ENCODE peak calls at places on chromosomes 4 and X, in four cellular contexts. C is GM12878, J is A549, N is HepG2. B is an unnamed sample.

GRCh38 chrX:21487832-21488231 is 113.6 kb downstream of the CNKSR2 start:
- DNase-seq in C (no peak), J (peak), N (peak), B (no peak)

GRCh38 chr4:3836802-3837601 is 70.8 kb downstream of the ADRA2C start:
- DNase-seq in C (no peak), J (no peak), N (peak), B (no peak)

GRCh38 chr4:182447938-182448280 is 204.7 kb downstream of the TENM3 start:
- DNase-seq in C (no peak), J (no peak), N (no peak), B (no peak)

GRCh38 chr4:163680390-163681098 is 186.1 kb downstream of the TMA16 start:
- DNase-seq in C (no peak), J (no peak), N (no peak), B (no peak)

GRCh38 chr4:91758487-91758886 is 545.3 kb upstream of the GRID2 start:
- DNase-seq in C (no peak), J (no peak), N (no peak), B (no peak)

GRCh38 chrX:136608295-136608933 is 39.5 kb upstream of the CD40LG start:
- DNase-seq in C (no peak), J (peak), N (no peak), B (no peak)

GRCh38 chrX:8043121-8043520 is 115.9 kb upstream of the PNPLA4 start:
- DNase-seq in C (no peak), J (no peak), N (no peak), B (no peak)

GRCh38 chr4:123398803-123399637 is 2.4 kb downstream of the SPRY1 start:
- DNase-seq in C (no peak), J (peak), N (peak), B (peak)

GRCh38 chr4:54657556-54658313 is at the start of gene KIT:
- DNase-seq in C (no peak), J (no peak), N (no peak), B (peak)

GRCh38 chrX:131816551-131817136 is 206.5 kb upstream of the STK26 start:
- DNase-seq in C (peak), J (peak), N (no peak), B (peak)

GRCh38 chr4:96183630-96184029 is 343.7 kb downstream of the PDHA2 start:
- DNase-seq in C (no peak), J (no peak), N (peak), B (no peak)

GRCh38 chr4:82785248-82786003 is 13.2 kb downstream of the SCD5 start:
- DNase-seq in C (no peak), J (peak), N (peak), B (no peak)

GRCh38 chr4:102501176-102501634 is at the start of gene NFKB1:
- DNase-seq in C (peak), J (peak), N (peak), B (no peak)

DNA sequence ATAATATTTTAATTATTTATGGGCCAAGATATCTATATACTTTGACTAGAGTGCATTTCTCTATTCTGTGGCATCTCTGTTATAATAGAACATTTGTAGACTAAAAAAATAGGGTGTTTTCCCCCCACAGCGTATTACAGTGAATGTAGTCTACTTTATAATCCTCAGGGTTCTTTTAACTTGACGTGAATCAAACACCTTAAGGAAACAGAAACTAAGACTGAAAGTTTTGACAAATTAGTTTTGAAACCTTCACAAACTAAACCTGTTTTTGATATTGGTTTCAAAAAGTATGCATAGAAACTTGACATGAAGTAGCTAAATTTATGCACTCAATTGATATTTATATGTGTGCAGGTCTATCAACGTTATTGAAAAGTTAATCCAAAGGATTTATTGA is 1963.1 kb upstream of the TENM3 start:
- DNase-seq in C (peak), J (no peak), N (no peak), B (no peak)
- TF ChIP-seq PBX3 in C (no peak), J (no peak), N (no peak), B (no peak)

GRCh38 chr4:165905405-165906027 is 32.5 kb downstream of the TLL1 start:
- DNase-seq in C (no peak), J (peak), N (no peak), B (no peak)
- TF ChIP-seq PBX3 in C (no peak), J (no peak), N (no peak), B (no peak)

DNA sequence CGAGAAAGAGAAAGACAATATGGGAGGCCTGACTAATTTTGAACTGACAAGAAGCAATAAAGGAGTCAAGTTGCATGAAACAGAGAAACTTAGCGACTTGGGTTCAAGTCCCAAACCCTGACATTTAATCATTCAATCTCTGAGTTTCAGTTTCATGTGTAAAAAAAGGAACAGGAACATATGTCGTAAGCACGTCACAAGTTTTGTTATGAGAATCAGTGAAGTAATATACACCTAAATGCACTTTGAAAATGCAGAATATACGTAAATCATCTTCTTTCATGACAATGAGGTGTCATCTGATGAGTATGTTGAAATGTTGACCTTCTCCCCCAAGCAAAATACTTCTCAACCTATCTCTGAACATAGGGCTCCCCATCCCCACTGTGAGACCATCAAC is 10.4 kb downstream of the ACOT9 start:
- DNase-seq in C (peak), J (no peak), N (no peak), B (no peak)
- TF ChIP-seq PBX3 in C (no peak), J (no peak), N (no peak), B (no peak)

GRCh38 chr4:84324850-84325249 is 174.2 kb downstream of the NKX6-1 start:
- DNase-seq in C (no peak), J (no peak), N (no peak), B (peak)
- TF ChIP-seq PBX3 in C (no peak), J (no peak), N (no peak), B (no peak)

GRCh38 chr4:99893991-99894981 is at the start of gene LAMTOR3:
- DNase-seq in C (peak), J (peak), N (peak), B (peak)
- TF ChIP-seq PBX3 in C (peak), J (no peak), N (no peak), B (no peak)

GRCh38 chrX:144715356-144715755 is 531.9 kb upstream of the SPANXN1 start:
- DNase-seq in C (no peak), J (no peak), N (no peak), B (no peak)
- TF ChIP-seq PBX3 in C (no peak), J (no peak), N (no peak), B (no peak)

DNA sequence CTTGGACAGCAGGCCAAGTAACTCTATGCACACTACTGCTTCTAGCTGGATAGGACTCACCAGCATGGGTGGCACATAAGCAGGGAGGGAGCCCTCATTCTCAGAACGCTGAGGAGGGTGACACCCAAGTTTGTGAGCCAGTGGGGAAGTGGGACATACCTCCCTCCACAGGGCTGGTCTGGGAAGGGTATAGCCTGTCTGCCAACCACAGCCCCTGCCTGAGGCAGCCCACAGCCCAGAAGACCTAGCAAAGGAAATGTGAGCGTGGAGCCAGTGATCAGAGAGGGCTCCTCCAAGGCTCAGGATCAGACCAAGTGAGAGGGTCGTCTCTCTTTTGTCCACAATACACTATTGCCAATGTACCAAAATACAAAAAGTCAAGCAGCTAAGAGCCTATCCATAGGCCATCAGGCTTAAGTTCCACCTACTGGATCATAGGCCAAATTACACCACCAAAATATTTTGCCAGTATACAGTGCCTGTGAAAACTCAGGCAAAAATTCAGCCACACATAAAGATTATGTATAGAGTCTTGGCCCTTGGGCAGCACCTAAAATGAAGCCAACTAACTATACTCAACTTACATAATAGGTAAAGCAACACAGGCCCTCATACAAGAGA is 1203.1 kb downstream of the PCDH18 start:
- DNase-seq in C (no peak), J (peak), N (no peak), B (no peak)
- TF ChIP-seq PBX3 in C (no peak), J (no peak), N (no peak), B (no peak)

DNA sequence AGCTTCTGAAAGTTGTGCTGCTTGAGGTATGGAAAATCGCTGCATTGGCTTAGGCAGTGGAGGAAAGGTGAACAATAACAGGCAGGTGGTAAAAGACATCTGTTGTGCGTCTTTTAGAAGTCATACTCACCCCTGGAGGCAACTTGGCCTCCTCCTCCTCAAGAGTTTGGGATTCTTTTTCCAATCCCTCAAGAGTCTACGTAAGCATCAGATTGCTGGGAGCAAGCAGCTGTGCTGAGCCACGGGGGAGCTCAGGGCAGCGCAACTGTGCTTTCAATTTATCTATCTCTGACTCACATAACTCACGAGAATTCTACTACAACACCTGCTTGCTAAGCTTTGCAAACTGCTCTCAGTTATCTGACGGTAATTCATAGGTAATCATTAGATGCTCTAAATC is 6.4 kb upstream of the RBMX2 start:
- DNase-seq in C (no peak), J (no peak), N (no peak), B (no peak)
- TF ChIP-seq PBX3 in C (no peak), J (no peak), N (no peak), B (no peak)

B was measured in SK-N-SH.